ENCODE peak calls at places on chromosomes 13 and 19, in six cellular contexts. T is fibroblast of mammary gland; A is IMR-90; K is stimulated activated CD4-positive, alpha-beta T cell treated with anti-CD3 and anti-CD28 coated beads, Interleukin-1b, Interleukin-23, amount 100 ng/mL, for 1 hour; D is ovary; Y is psoas muscle. Z is an unnamed sample.

GRCh38 chr19:28631931-28632330 is 581.0 kb downstream of the UQCRFS1 start:
- DNase-seq in A (no peak), D (no peak), Y (no peak), T (no peak), K (no peak), Z (no peak)

GRCh38 chr19:5166262-5166661 is 174.3 kb downstream of the PTPRS start:
- DNase-seq in Y (no peak), A (peak; percentile 75), K (no peak), D (no peak), T (peak; percentile 86), Z (peak; percentile 54)

GRCh38 chr13:101149735-101150380 is 266.4 kb downstream of the NALCN start:
- DNase-seq in Y (no peak), A (peak; percentile 66), D (no peak), T (peak; percentile 62), K (no peak), Z (peak; percentile 60)

GRCh38 chr19:2055871-2056809 is 5.1 kb upstream of the MKNK2 start:
- DNase-seq in K (no peak), Y (peak; percentile 77), A (peak; percentile 64), D (peak; percentile 80), T (peak; percentile 84), Z (peak; percentile 80)

GRCh38 chr13:87089391-87089790 is 581.8 kb upstream of the SLITRK5 start:
- DNase-seq in K (no peak), Y (no peak), T (peak; percentile 78), A (peak; percentile 95), D (no peak), Z (peak; percentile 74)

GRCh38 chr13:76386316-76386715 is 499.9 kb downstream of the KCTD12 start:
- DNase-seq in Y (no peak), D (no peak), T (no peak), K (no peak), A (no peak), Z (peak; percentile 2)

GRCh38 chr19:49151339-49152217 is 3.6 kb downstream of the HRC start:
- DNase-seq in T (peak; percentile 23), D (peak; percentile 77), Y (peak; percentile 93), K (peak; percentile 21), A (peak; percentile 11), Z (peak; percentile 33)

GRCh38 chr13:48223016-48223385 is 10.0 kb upstream of the ITM2B start:
- DNase-seq in Y (no peak), T (no peak), A (no peak), K (no peak), D (no peak), Z (no peak)

GRCh38 chr19:28468701-28469459 is 744.1 kb downstream of the UQCRFS1 start:
- DNase-seq in A (no peak), Y (no peak), T (peak; percentile 57), K (no peak), D (no peak), Z (peak; percentile 25)

GRCh38 chr19:41263042-41263849 is 926 bp upstream of the HNRNPUL1 start:
- DNase-seq in K (peak; percentile 52), A (peak; percentile 96), Y (peak; percentile 86), D (peak; percentile 84), T (peak; percentile 90), Z (peak; percentile 75)

GRCh38 chr13:114179087-114179658 is at the start of gene CFAP97D2:
- DNase-seq in D (no peak), T (no peak), K (no peak), Y (no peak), A (no peak), Z (no peak)

GRCh38 chr13:114069376-114070097 is 62.9 kb downstream of the RASA3 start:
- DNase-seq in T (no peak), A (no peak), K (no peak), Y (no peak), D (no peak), Z (no peak)

GRCh38 chr19:2569596-2570465 is 93.9 kb downstream of the GADD45B start:
- DNase-seq in T (no peak), Y (no peak), D (no peak), A (no peak), K (no peak), Z (no peak)

GRCh38 chr13:75581874-75582640 is 32.5 kb downstream of the UCHL3 start:
- DNase-seq in D (no peak), A (peak; percentile 18), Y (no peak), T (no peak), K (no peak), Z (no peak)

GRCh38 chr19:56191711-56192110 is 5.9 kb downstream of the ZSCAN5B start:
- DNase-seq in Y (no peak), T (no peak), A (no peak), K (no peak), D (no peak), Z (no peak)

GRCh38 chr13:35164324-35164932 is 222.4 kb downstream of the NBEA start:
- DNase-seq in A (peak; percentile 27), Y (no peak), T (peak; percentile 43), K (no peak), D (no peak), Z (peak; percentile 65)

GRCh38 chr19:5138606-5139594 is 170.0 kb downstream of the KDM4B start:
- DNase-seq in A (peak; percentile 47), T (peak; percentile 58), D (no peak), Y (peak; percentile 66), K (peak; percentile 28), Z (peak; percentile 93)

GRCh38 chr19:4519521-4520277 is 1.4 kb upstream of the PLIN4 start:
- DNase-seq in K (no peak), T (no peak), D (peak; percentile 67), A (no peak), Y (no peak), Z (peak; percentile 19)

GRCh38 chr19:12783226-12783848 is 7.9 kb upstream of the JUNB start:
- DNase-seq in Y (no peak), D (no peak), K (no peak), T (no peak), A (no peak), Z (no peak)

GRCh38 chr13:40060318-40061007 is 405.0 kb downstream of the COG6 start:
- DNase-seq in K (no peak), T (peak; percentile 99), D (peak; percentile 84), Y (peak; percentile 79), A (no peak), Z (peak; percentile 72)

GRCh38 chr19:531753-532571 is at the start of gene CDC34:
- DNase-seq in T (no peak), A (no peak), D (no peak), Y (no peak), K (no peak), Z (no peak)

GRCh38 chr19:39558623-39559117 is 18.7 kb upstream of the EID2 start:
- DNase-seq in D (no peak), T (no peak), K (no peak), A (no peak), Y (no peak), Z (no peak)

GRCh38 chr13:99417151-99417820 is 84.0 kb upstream of the TM9SF2 start:
- DNase-seq in K (no peak), T (no peak), Y (peak; percentile 12), A (no peak), D (peak; percentile 31), Z (no peak)

GRCh38 chr13:22061371-22061805 is 390.5 kb downstream of the FGF9 start:
- DNase-seq in A (no peak), D (no peak), K (peak; percentile 31), T (no peak), Y (no peak), Z (no peak)

GRCh38 chr19:18803550-18804138 is 12.5 kb upstream of the COMP start:
- DNase-seq in D (no peak), Y (no peak), A (no peak), K (no peak), T (no peak), Z (no peak)

GRCh38 chr13:105702441-105702840 is 833.0 kb downstream of the EFNB2 start:
- DNase-seq in Y (no peak), K (no peak), T (no peak), A (no peak), D (no peak), Z (no peak)

Z was measured in fibroblast of pulmonary artery.